ENCODE peak calls at places on chromosomes 12 and 14, in four cellular contexts. J, P, Z and G are unnamed samples.

GRCh38 chr14:66330218-66330617 is 156.0 kb upstream of the CCDC196 start:
- ATAC-seq in J (no peak), P (no peak), Z (no peak), G (no peak)

GRCh38 chr14:104149617-104150141 is 11.3 kb downstream of the KIF26A start:
- ATAC-seq in J (peak; percentile 47), P (peak; percentile 50), Z (no peak), G (peak; percentile 42)

GRCh38 chr14:52115286-52115685 is 46.4 kb upstream of the NID2 start:
- ATAC-seq in J (no peak), P (no peak), Z (no peak), G (no peak)

GRCh38 chr12:98238513-98238912 is 276.9 kb upstream of the TMPO start:
- ATAC-seq in J (no peak), P (no peak), Z (peak; percentile 11), G (peak; percentile 71)

GRCh38 chr12:60148831-60149230 is 553.0 kb downstream of the SLC16A7 start:
- ATAC-seq in J (no peak), P (no peak), Z (peak; percentile 74), G (no peak)

GRCh38 chr12:108665608-108666202 is 32.0 kb upstream of the SELPLG start:
- ATAC-seq in J (no peak), P (peak; percentile 13), Z (no peak), G (no peak)

GRCh38 chr12:15782667-15783066 is 6.5 kb downstream of the EPS8 start:
- ATAC-seq in J (no peak), P (no peak), Z (no peak), G (no peak)

GRCh38 chr14:32201816-32202467 is at the start of gene RNU6-7:
- ATAC-seq in J (no peak), P (peak; percentile 45), Z (peak; percentile 3), G (peak; percentile 4)

GRCh38 chr12:5960783-5961182 is 15.7 kb upstream of the ANO2 start:
- ATAC-seq in J (no peak), P (no peak), Z (no peak), G (no peak)

GRCh38 chr14:90419200-90419599 is 22.4 kb downstream of the CALM1 start:
- ATAC-seq in J (no peak), P (peak; percentile 66), Z (peak; percentile 98), G (peak; percentile 88)